ENCODE peak calls at places on chromosome 14, in four cellular contexts. M is hepatocyte, Q is fibroblast of lung, I is GM12878. A is an unnamed sample.

GRCh38 chr14:56117765-56118610 is at the start of gene PELI2:
- DNase-seq in Q (peak; percentile 78), I (no peak), M (peak; percentile 88), A (peak; percentile 80)

GRCh38 chr14:36177489-36177888 is 967 bp upstream of the PTCSC3 start:
- DNase-seq in M (no peak), Q (no peak), I (no peak), A (no peak)

GRCh38 chr14:28765907-28766504 is 581 bp upstream of the FOXG1 start:
- DNase-seq in M (peak; percentile 25), Q (no peak), I (no peak), A (peak; percentile 22)

GRCh38 chr14:92748259-92749016 is at the start of gene LGMN:
- DNase-seq in M (peak; percentile 95), I (no peak), Q (peak; percentile 86), A (peak; percentile 95)

GRCh38 chr14:61503167-61503801 is 181.9 kb downstream of the PRKCH start:
- DNase-seq in I (peak; percentile 94), Q (no peak), M (no peak), A (no peak)

GRCh38 chr14:34781242-34781641 is 66.8 kb upstream of the CFL2 start:
- DNase-seq in I (peak; percentile 4), Q (peak; percentile 70), M (no peak), A (peak; percentile 97)

GRCh38 chr14:31206536-31207286 is 882 bp downstream of the HECTD1 start:
- DNase-seq in I (no peak), Q (peak; percentile 30), M (peak; percentile 40), A (no peak)

GRCh38 chr14:89900822-89901221 is 53.7 kb downstream of the EFCAB11 start:
- DNase-seq in M (no peak), Q (no peak), I (no peak), A (no peak)

GRCh38 chr14:104222396-104223036 is 84.1 kb downstream of the KIF26A start:
- DNase-seq in M (no peak), I (no peak), Q (no peak), A (no peak)

GRCh38 chr14:91940209-91940608 is 7.3 kb downstream of the FBLN5 start:
- DNase-seq in M (no peak), Q (no peak), I (no peak), A (no peak)

GRCh38 chr14:34231626-34232025 is 230.4 kb downstream of the SPTSSA start:
- DNase-seq in M (no peak), I (no peak), Q (no peak), A (no peak)

GRCh38 chr14:77825895-77826519 is 26.1 kb downstream of the ADCK1 start:
- DNase-seq in Q (no peak), M (no peak), I (no peak), A (no peak)
- H3K4me2 ChIP-seq in Q (no peak overlapping the region), M (no peak overlapping the region), I (no peak overlapping the region), A (no peak overlapping the region)

DNA sequence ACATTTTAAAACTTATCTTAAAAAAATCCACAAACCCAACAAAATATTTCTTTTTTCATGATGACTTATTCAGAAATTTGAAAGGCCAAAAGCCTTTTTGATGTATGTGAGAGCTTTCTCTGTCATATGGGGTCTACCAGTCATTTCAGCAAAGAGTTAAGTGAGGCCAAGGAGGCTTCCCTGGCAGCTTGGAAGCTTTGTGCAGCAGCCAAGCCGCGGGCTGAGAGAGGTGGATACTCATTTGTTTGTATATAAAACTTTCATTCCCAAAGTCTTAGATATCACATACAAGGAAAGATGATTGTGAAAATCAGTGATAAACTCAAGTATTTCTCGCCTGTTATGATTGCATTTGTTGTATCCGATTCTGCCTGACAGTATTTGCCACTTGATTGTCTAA is 48.5 kb upstream of the RNU6-8 start:
- DNase-seq in I (no peak), Q (no peak), M (no peak), A (no peak)
- H3K4me2 ChIP-seq in I (no peak overlapping the region), Q (no peak overlapping the region), M (no peak overlapping the region), A (no peak overlapping the region)

DNA sequence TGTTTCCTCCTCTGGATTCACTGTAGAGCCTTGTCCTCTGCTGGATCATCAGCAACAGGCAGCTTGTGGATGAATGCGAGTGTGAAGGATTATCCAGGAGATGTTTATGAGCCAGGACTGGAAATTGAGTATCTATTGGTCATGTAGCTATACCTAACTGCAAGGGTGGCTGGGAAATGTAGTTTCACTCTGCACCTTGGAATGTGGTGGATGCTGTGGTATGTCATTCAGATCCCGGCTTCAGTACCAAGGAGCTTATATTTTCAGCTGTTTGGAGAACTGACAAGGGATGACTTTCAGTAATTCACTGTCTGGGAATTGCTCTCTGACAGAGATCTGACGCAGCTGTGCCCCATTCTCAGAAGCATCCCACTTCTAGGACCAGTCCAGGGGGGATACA is 792.3 kb upstream of the NOVA1 start:
- DNase-seq in Q (no peak), M (no peak), I (no peak), A (no peak)
- H3K4me2 ChIP-seq in Q (no peak overlapping the region), M (no peak overlapping the region), I (no peak overlapping the region), A (no peak overlapping the region)

DNA sequence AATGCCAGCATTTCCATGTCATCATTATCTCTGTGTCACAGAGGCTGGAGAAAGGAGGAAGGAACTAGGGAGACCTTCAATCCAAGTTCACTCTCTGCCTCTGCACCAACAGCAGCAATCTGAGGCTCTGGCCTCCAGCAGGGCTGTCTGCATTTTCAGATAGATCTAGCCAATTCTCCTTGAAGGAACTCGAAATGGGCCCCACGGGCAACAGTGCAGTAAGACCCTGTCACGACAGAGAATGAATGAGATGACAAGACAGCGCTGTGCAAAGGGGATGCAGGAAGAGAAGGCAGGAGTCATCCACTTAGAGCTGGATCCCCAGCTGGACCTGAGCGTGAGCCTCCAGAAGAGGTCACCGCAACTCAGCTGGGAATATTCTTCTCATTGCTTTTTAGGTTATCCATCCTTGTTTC is 183.7 kb upstream of the GZMB start:
- DNase-seq in M (peak; percentile 39), Q (peak; percentile 69), I (no peak), A (no peak)
- H3K4me2 ChIP-seq in M (peak overlapping the region; percentile 54), Q (no peak overlapping the region), I (no peak overlapping the region), A (no peak overlapping the region)

GRCh38 chr14:74888164-74889158 is 6.7 kb downstream of the DLST start:
- DNase-seq in I (no peak), Q (no peak), M (no peak), A (peak; percentile 41)

GRCh38 chr14:74890262-74890661 is 8.5 kb downstream of the DLST start:
- DNase-seq in I (no peak), M (no peak), Q (no peak), A (no peak)

GRCh38 chr14:74882103-74882920 is 596 bp downstream of the DLST start:
- DNase-seq in I (no peak), M (peak; percentile 65), Q (peak; percentile 63), A (peak; percentile 87)

GRCh38 chr14:74881425-74882102 is at the start of gene DLST:
- DNase-seq in Q (peak; percentile 86), M (peak; percentile 94), I (peak; percentile 39), A (peak; percentile 90)

GRCh38 chr14:74886001-74886400 is 4.3 kb downstream of the DLST start:
- DNase-seq in Q (peak; percentile 92), I (no peak), M (no peak), A (peak; percentile 82)
- H3K4me2 ChIP-seq in Q (peak overlapping the region; percentile 51), I (peak overlapping the region; percentile 22), M (no peak overlapping the region), A (no peak overlapping the region)

GRCh38 chr14:49363926-49364751 is 222.0 kb downstream of the RPS29 start:
- DNase-seq in I (no peak), M (no peak), Q (no peak), A (no peak)
- H3K4me2 ChIP-seq in I (no peak overlapping the region), M (no peak overlapping the region), Q (no peak overlapping the region), A (no peak overlapping the region)

GRCh38 chr14:74566174-74567125 is 45.6 kb downstream of the LTBP2 start:
- DNase-seq in I (no peak), M (no peak), Q (no peak), A (no peak)
- H3K4me2 ChIP-seq in I (no peak overlapping the region), M (no peak overlapping the region), Q (no peak overlapping the region), A (no peak overlapping the region)

GRCh38 chr14:69050235-69051184 is 71.4 kb upstream of the ACTN1 start:
- DNase-seq in M (no peak), Q (no peak), I (no peak), A (peak; percentile 55)
- H3K4me2 ChIP-seq in M (peak overlapping the region; percentile 24), Q (no peak overlapping the region), I (no peak overlapping the region), A (no peak overlapping the region)

GRCh38 chr14:43949410-43949809 is 557.7 kb downstream of the FSCB start:
- DNase-seq in I (no peak), Q (no peak), M (no peak), A (no peak)
- H3K4me2 ChIP-seq in I (no peak overlapping the region), Q (no peak overlapping the region), M (no peak overlapping the region), A (no peak overlapping the region)

GRCh38 chr14:69023035-69023434 is 43.9 kb upstream of the ACTN1 start:
- DNase-seq in M (no peak), I (no peak), Q (no peak), A (no peak)

DNA sequence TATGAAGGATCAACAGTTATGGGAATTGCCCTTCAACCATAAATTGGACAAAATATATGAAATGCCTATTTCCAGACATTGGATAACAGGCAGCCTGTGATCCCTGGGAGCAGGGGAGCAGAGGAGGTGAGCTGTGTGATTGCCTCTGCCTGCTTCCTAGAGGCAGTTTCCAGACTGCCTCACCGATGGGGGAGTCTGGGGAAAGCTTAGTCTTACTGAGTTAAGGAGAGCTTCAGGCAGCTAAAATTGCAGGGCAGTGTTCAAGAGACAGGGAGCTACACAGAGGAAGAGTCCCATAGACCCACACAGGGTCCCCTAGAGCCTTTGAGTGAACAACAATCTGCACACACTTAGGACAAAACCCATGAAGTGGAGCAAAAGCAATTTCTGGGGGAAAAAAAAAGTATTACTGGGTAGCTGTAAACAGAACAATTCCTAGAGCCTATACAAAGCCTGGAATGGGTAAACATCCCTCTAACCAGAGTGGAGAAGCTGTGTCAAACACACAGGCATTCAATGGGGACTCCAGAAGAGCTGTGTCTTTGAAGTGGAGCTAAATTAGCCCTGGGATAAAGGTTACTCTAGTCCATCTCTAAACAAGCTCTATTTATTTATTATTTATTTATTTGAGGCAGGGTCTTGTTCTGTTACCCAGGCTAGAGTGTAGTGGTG is 48.3 kb upstream of the ACTN1 start:
- DNase-seq in I (no peak), M (no peak), Q (no peak), A (peak; percentile 69)
- H3K4me2 ChIP-seq in I (no peak overlapping the region), M (no peak overlapping the region), Q (no peak overlapping the region), A (no peak overlapping the region)

A was measured in mesenchymal stem cell.